ENCODE peak calls at places on chromosome 15, in ten cellular contexts. One of them, this sample, is unnamed.

GRCh38 chr15:92082217-92082843 is 228.8 kb downstream of the SLCO3A1 start:
- DNase-seq in cardiac fibroblast: peak
- DNase-seq in GM20000: peak
- DNase-seq in pancreas: no peak
- DNase-seq in GM12865: peak
- DNase-seq in cardiac muscle cell: peak
- DNase-seq in osteoblast: peak
- DNase-seq in heart right ventricle: peak
- DNase-seq in suprapubic skin: no peak
- DNase-seq in brain microvascular endothelial cell: peak
- DNase-seq in this sample: peak

GRCh38 chr15:31585231-31585630 is 258.6 kb downstream of the KLF13 start:
- DNase-seq in cardiac muscle cell: no peak
- DNase-seq in GM20000: no peak
- DNase-seq in brain microvascular endothelial cell: no peak
- DNase-seq in pancreas: no peak
- DNase-seq in cardiac fibroblast: no peak
- DNase-seq in osteoblast: no peak
- DNase-seq in GM12865: no peak
- DNase-seq in suprapubic skin: no peak
- DNase-seq in heart right ventricle: no peak
- DNase-seq in this sample: no peak

GRCh38 chr15:78739996-78740903 is 71.0 kb downstream of the ADAMTS7 start:
- DNase-seq in GM12865: peak
- DNase-seq in cardiac muscle cell: peak
- DNase-seq in GM20000: no peak
- DNase-seq in cardiac fibroblast: peak
- DNase-seq in brain microvascular endothelial cell: peak
- DNase-seq in heart right ventricle: no peak
- DNase-seq in suprapubic skin: peak
- DNase-seq in osteoblast: no peak
- DNase-seq in pancreas: peak
- DNase-seq in this sample: peak

GRCh38 chr15:51801391-51801835 is 28.0 kb upstream of the TMOD3 start:
- DNase-seq in suprapubic skin: no peak
- DNase-seq in osteoblast: no peak
- DNase-seq in heart right ventricle: peak
- DNase-seq in cardiac muscle cell: peak
- DNase-seq in pancreas: peak
- DNase-seq in brain microvascular endothelial cell: peak
- DNase-seq in GM20000: peak
- DNase-seq in GM12865: peak
- DNase-seq in cardiac fibroblast: peak
- DNase-seq in this sample: peak

GRCh38 chr15:94205366-94205765 is 26.0 kb upstream of the MCTP2 start:
- DNase-seq in GM20000: no peak
- DNase-seq in heart right ventricle: no peak
- DNase-seq in pancreas: no peak
- DNase-seq in GM12865: no peak
- DNase-seq in suprapubic skin: no peak
- DNase-seq in cardiac fibroblast: no peak
- DNase-seq in cardiac muscle cell: no peak
- DNase-seq in osteoblast: no peak
- DNase-seq in brain microvascular endothelial cell: no peak
- DNase-seq in this sample: no peak

GRCh38 chr15:42213481-42213880 is 5.4 kb upstream of the VPS39 start:
- DNase-seq in GM20000: no peak
- DNase-seq in brain microvascular endothelial cell: no peak
- DNase-seq in GM12865: no peak
- DNase-seq in cardiac muscle cell: no peak
- DNase-seq in suprapubic skin: no peak
- DNase-seq in pancreas: no peak
- DNase-seq in cardiac fibroblast: no peak
- DNase-seq in osteoblast: no peak
- DNase-seq in heart right ventricle: no peak
- DNase-seq in this sample: no peak

GRCh38 chr15:92655178-92655995 is at the start of gene FAM174B:
- DNase-seq in cardiac muscle cell: peak
- DNase-seq in osteoblast: peak
- DNase-seq in brain microvascular endothelial cell: no peak
- DNase-seq in heart right ventricle: peak
- DNase-seq in GM12865: peak
- DNase-seq in cardiac fibroblast: peak
- DNase-seq in pancreas: peak
- DNase-seq in GM20000: peak
- DNase-seq in suprapubic skin: no peak
- DNase-seq in this sample: peak

GRCh38 chr15:28981351-28981720 is 95.6 kb downstream of the APBA2 start:
- DNase-seq in cardiac muscle cell: no peak
- DNase-seq in pancreas: no peak
- DNase-seq in GM20000: no peak
- DNase-seq in suprapubic skin: no peak
- DNase-seq in osteoblast: no peak
- DNase-seq in brain microvascular endothelial cell: no peak
- DNase-seq in GM12865: no peak
- DNase-seq in heart right ventricle: no peak
- DNase-seq in cardiac fibroblast: no peak
- DNase-seq in this sample: no peak

GRCh38 chr15:89587955-89588354 is 12.7 kb downstream of the TICRR start:
- DNase-seq in osteoblast: peak
- DNase-seq in GM12865: no peak
- DNase-seq in GM20000: no peak
- DNase-seq in heart right ventricle: no peak
- DNase-seq in suprapubic skin: no peak
- DNase-seq in cardiac fibroblast: peak
- DNase-seq in brain microvascular endothelial cell: peak
- DNase-seq in cardiac muscle cell: peak
- DNase-seq in pancreas: no peak
- DNase-seq in this sample: no peak

GRCh38 chr15:44804303-44805046 is 68.1 kb downstream of the TRIM69 start:
- DNase-seq in cardiac muscle cell: peak
- DNase-seq in osteoblast: no peak
- DNase-seq in brain microvascular endothelial cell: no peak
- DNase-seq in GM20000: peak
- DNase-seq in cardiac fibroblast: peak
- DNase-seq in pancreas: no peak
- DNase-seq in suprapubic skin: no peak
- DNase-seq in GM12865: peak
- DNase-seq in heart right ventricle: no peak
- DNase-seq in this sample: no peak

GRCh38 chr15:22904736-22905135 is 66.3 kb downstream of the NIPA2 start:
- DNase-seq in heart right ventricle: peak
- DNase-seq in brain microvascular endothelial cell: no peak
- DNase-seq in GM12865: no peak
- DNase-seq in pancreas: peak
- DNase-seq in osteoblast: peak
- DNase-seq in GM20000: no peak
- DNase-seq in suprapubic skin: no peak
- DNase-seq in cardiac muscle cell: no peak
- DNase-seq in cardiac fibroblast: peak
- DNase-seq in this sample: no peak

GRCh38 chr15:88658972-88659931 is 20.4 kb downstream of the ISG20 start:
- DNase-seq in brain microvascular endothelial cell: peak
- DNase-seq in cardiac muscle cell: peak
- DNase-seq in suprapubic skin: peak
- DNase-seq in osteoblast: peak
- DNase-seq in cardiac fibroblast: peak
- DNase-seq in GM20000: no peak
- DNase-seq in GM12865: no peak
- DNase-seq in heart right ventricle: no peak
- DNase-seq in pancreas: no peak
- DNase-seq in this sample: no peak

GRCh38 chr15:79973445-79974180 is 2.6 kb upstream of the BCL2A1 start:
- DNase-seq in GM20000: no peak
- DNase-seq in cardiac fibroblast: no peak
- DNase-seq in heart right ventricle: no peak
- DNase-seq in osteoblast: no peak
- DNase-seq in brain microvascular endothelial cell: no peak
- DNase-seq in suprapubic skin: no peak
- DNase-seq in cardiac muscle cell: no peak
- DNase-seq in GM12865: peak
- DNase-seq in pancreas: no peak
- DNase-seq in this sample: no peak

GRCh38 chr15:77541421-77542181 is 91.1 kb downstream of the LINGO1 start:
- DNase-seq in cardiac muscle cell: peak
- DNase-seq in osteoblast: no peak
- DNase-seq in heart right ventricle: peak
- DNase-seq in cardiac fibroblast: peak
- DNase-seq in pancreas: no peak
- DNase-seq in brain microvascular endothelial cell: no peak
- DNase-seq in suprapubic skin: no peak
- DNase-seq in GM20000: no peak
- DNase-seq in GM12865: no peak
- DNase-seq in this sample: no peak

DNA sequence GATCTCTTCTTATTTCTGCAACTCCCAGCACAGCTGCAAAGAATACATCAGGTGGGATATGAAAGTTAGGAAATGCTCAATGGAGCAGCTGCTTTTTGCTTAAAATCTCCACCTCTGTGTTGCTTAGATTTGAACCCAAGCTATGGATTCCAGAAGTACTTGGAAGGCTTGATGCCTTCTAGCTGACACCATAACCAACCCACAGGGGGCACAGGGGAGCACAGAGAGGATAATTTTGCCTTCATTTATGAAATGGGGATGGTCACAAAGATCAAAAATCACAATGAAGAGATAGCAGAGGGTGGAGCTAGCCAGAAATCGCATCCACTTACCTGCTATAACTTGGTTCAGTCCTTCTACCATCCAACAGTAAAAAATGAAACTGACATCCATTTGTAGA is 75.7 kb downstream of the DUT start:
- DNase-seq in brain microvascular endothelial cell: no peak
- DNase-seq in pancreas: no peak
- DNase-seq in suprapubic skin: no peak
- DNase-seq in cardiac fibroblast: no peak
- DNase-seq in cardiac muscle cell: no peak
- DNase-seq in osteoblast: no peak
- DNase-seq in heart right ventricle: no peak
- DNase-seq in GM12865: no peak
- DNase-seq in GM20000: no peak
- DNase-seq in this sample: no peak
- TF ChIP-seq CTCF in brain microvascular endothelial cell: peak
- TF ChIP-seq CTCF in pancreas: no peak
- TF ChIP-seq CTCF in suprapubic skin: no peak
- TF ChIP-seq CTCF in cardiac fibroblast: peak
- TF ChIP-seq CTCF in cardiac muscle cell: peak
- TF ChIP-seq CTCF in osteoblast: peak
- TF ChIP-seq CTCF in heart right ventricle: no peak
- TF ChIP-seq CTCF in GM12865: peak
- TF ChIP-seq CTCF in GM20000: no peak
- TF ChIP-seq CTCF in this sample: no peak

GRCh38 chr15:46091860-46092450 is 457.1 kb downstream of the SQOR start:
- DNase-seq in GM12865: peak
- DNase-seq in brain microvascular endothelial cell: no peak
- DNase-seq in suprapubic skin: no peak
- DNase-seq in GM20000: no peak
- DNase-seq in osteoblast: peak
- DNase-seq in cardiac fibroblast: peak
- DNase-seq in heart right ventricle: no peak
- DNase-seq in cardiac muscle cell: peak
- DNase-seq in pancreas: no peak
- DNase-seq in this sample: peak
- TF ChIP-seq CTCF in GM12865: peak
- TF ChIP-seq CTCF in brain microvascular endothelial cell: peak
- TF ChIP-seq CTCF in suprapubic skin: no peak
- TF ChIP-seq CTCF in GM20000: no peak
- TF ChIP-seq CTCF in osteoblast: peak
- TF ChIP-seq CTCF in cardiac fibroblast: peak
- TF ChIP-seq CTCF in heart right ventricle: peak
- TF ChIP-seq CTCF in cardiac muscle cell: peak
- TF ChIP-seq CTCF in pancreas: peak
- TF ChIP-seq CTCF in this sample: peak

DNA sequence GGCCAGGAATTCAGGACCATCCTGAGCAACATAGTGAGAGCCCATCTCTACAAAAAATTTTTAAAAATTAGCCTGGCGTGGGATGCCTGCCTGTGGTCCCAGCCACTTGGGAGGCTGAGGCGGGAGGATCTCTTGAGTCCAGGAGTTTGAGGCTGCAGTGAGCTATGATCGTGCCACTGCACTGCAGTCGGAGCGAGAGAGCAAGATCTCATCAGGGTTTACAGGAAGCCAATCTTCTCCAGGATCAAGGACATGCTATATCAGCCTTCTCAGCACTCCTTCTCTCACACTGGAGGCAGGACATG is 451 bp upstream of the STOML1 start:
- DNase-seq in heart right ventricle: no peak
- DNase-seq in brain microvascular endothelial cell: no peak
- DNase-seq in cardiac fibroblast: no peak
- DNase-seq in GM12865: no peak
- DNase-seq in pancreas: no peak
- DNase-seq in cardiac muscle cell: no peak
- DNase-seq in GM20000: no peak
- DNase-seq in osteoblast: no peak
- DNase-seq in suprapubic skin: no peak
- DNase-seq in this sample: no peak
- TF ChIP-seq CTCF in heart right ventricle: no peak
- TF ChIP-seq CTCF in brain microvascular endothelial cell: no peak
- TF ChIP-seq CTCF in cardiac fibroblast: no peak
- TF ChIP-seq CTCF in GM12865: no peak
- TF ChIP-seq CTCF in pancreas: no peak
- TF ChIP-seq CTCF in cardiac muscle cell: no peak
- TF ChIP-seq CTCF in GM20000: no peak
- TF ChIP-seq CTCF in osteoblast: no peak
- TF ChIP-seq CTCF in suprapubic skin: peak
- TF ChIP-seq CTCF in this sample: no peak

GRCh38 chr15:68279779-68280745 is 2.5 kb downstream of the FEM1B start:
- DNase-seq in cardiac fibroblast: no peak
- DNase-seq in GM20000: no peak
- DNase-seq in heart right ventricle: no peak
- DNase-seq in osteoblast: peak
- DNase-seq in pancreas: no peak
- DNase-seq in GM12865: no peak
- DNase-seq in cardiac muscle cell: no peak
- DNase-seq in brain microvascular endothelial cell: no peak
- DNase-seq in suprapubic skin: no peak
- DNase-seq in this sample: no peak

GRCh38 chr15:68277131-68277604 is 377 bp upstream of the FEM1B start:
- DNase-seq in cardiac muscle cell: peak
- DNase-seq in heart right ventricle: no peak
- DNase-seq in GM12865: no peak
- DNase-seq in GM20000: no peak
- DNase-seq in pancreas: no peak
- DNase-seq in suprapubic skin: no peak
- DNase-seq in brain microvascular endothelial cell: no peak
- DNase-seq in osteoblast: peak
- DNase-seq in cardiac fibroblast: peak
- DNase-seq in this sample: no peak

GRCh38 chr15:68279218-68279533 is 1.6 kb downstream of the FEM1B start:
- DNase-seq in GM12865: no peak
- DNase-seq in heart right ventricle: no peak
- DNase-seq in cardiac muscle cell: no peak
- DNase-seq in brain microvascular endothelial cell: no peak
- DNase-seq in suprapubic skin: no peak
- DNase-seq in cardiac fibroblast: no peak
- DNase-seq in osteoblast: peak
- DNase-seq in GM20000: no peak
- DNase-seq in pancreas: no peak
- DNase-seq in this sample: no peak

GRCh38 chr15:68277605-68278344 is at the start of gene FEM1B:
- DNase-seq in cardiac muscle cell: peak
- DNase-seq in cardiac fibroblast: peak
- DNase-seq in brain microvascular endothelial cell: peak
- DNase-seq in GM20000: peak
- DNase-seq in pancreas: peak
- DNase-seq in GM12865: peak
- DNase-seq in heart right ventricle: peak
- DNase-seq in osteoblast: peak
- DNase-seq in suprapubic skin: peak
- DNase-seq in this sample: peak

GRCh38 chr15:68278345-68279217 is 1.0 kb downstream of the FEM1B start:
- DNase-seq in cardiac muscle cell: peak
- DNase-seq in heart right ventricle: no peak
- DNase-seq in pancreas: no peak
- DNase-seq in GM12865: peak
- DNase-seq in osteoblast: peak
- DNase-seq in cardiac fibroblast: peak
- DNase-seq in GM20000: no peak
- DNase-seq in suprapubic skin: no peak
- DNase-seq in brain microvascular endothelial cell: peak
- DNase-seq in this sample: no peak
- TF ChIP-seq CTCF in cardiac muscle cell: peak
- TF ChIP-seq CTCF in heart right ventricle: no peak
- TF ChIP-seq CTCF in pancreas: peak
- TF ChIP-seq CTCF in GM12865: peak
- TF ChIP-seq CTCF in osteoblast: peak
- TF ChIP-seq CTCF in cardiac fibroblast: peak
- TF ChIP-seq CTCF in GM20000: peak
- TF ChIP-seq CTCF in suprapubic skin: peak
- TF ChIP-seq CTCF in brain microvascular endothelial cell: peak
- TF ChIP-seq CTCF in this sample: peak